ENCODE peak calls at places on chromosome 2, in four cellular contexts. One of them, this sample, is unnamed. For H3K36me3, the result is how much of the 10 kb centered on the place peaks cover.

GRCh38 chr2:210199186-210199765 is 26.0 kb downstream of the ACADL start:
- DNase-seq in HCT116: peak
- DNase-seq in left lung: no peak
- DNase-seq in MM.1S: peak
- DNase-seq in this sample: no peak

GRCh38 chr2:110157153-110157793 is 41.7 kb upstream of the MALL start:
- DNase-seq in HCT116: peak
- DNase-seq in left lung: no peak
- DNase-seq in MM.1S: peak
- DNase-seq in this sample: peak

GRCh38 chr2:88641330-88641729 is 14.1 kb upstream of the EIF2AK3 start:
- DNase-seq in HCT116: no peak
- DNase-seq in left lung: no peak
- DNase-seq in MM.1S: no peak
- DNase-seq in this sample: no peak

GRCh38 chr2:58494059-58494458 is 252.9 kb upstream of the FANCL start:
- DNase-seq in HCT116: no peak
- DNase-seq in left lung: no peak
- DNase-seq in MM.1S: no peak
- DNase-seq in this sample: no peak

GRCh38 chr2:158297606-158298005 is 158.9 kb downstream of the CCDC148 start:
- DNase-seq in HCT116: no peak
- DNase-seq in left lung: no peak
- DNase-seq in MM.1S: no peak
- DNase-seq in this sample: peak

GRCh38 chr2:128458438-128458837 is 139.8 kb upstream of the HS6ST1 start:
- DNase-seq in HCT116: no peak
- DNase-seq in left lung: no peak
- DNase-seq in MM.1S: no peak
- DNase-seq in this sample: no peak

GRCh38 chr2:191866675-191867506 is 20.0 kb upstream of the CAVIN2 start:
- DNase-seq in HCT116: peak
- DNase-seq in left lung: peak
- DNase-seq in MM.1S: no peak
- DNase-seq in this sample: peak

GRCh38 chr2:121287146-121287798 is 2.3 kb upstream of the TFCP2L1 start:
- DNase-seq in HCT116: no peak
- DNase-seq in left lung: peak
- DNase-seq in MM.1S: no peak
- DNase-seq in this sample: no peak

GRCh38 chr2:227191367-227191766 is 26.9 kb downstream of the COL4A3 start:
- DNase-seq in HCT116: peak
- DNase-seq in left lung: no peak
- DNase-seq in MM.1S: no peak
- DNase-seq in this sample: no peak

GRCh38 chr2:172373761-172374160 is 53.6 kb upstream of the ITGA6 start:
- DNase-seq in HCT116: no peak
- DNase-seq in left lung: no peak
- DNase-seq in MM.1S: no peak
- DNase-seq in this sample: no peak

GRCh38 chr2:46297546-46298271 is 502 bp downstream of the EPAS1 start:
- DNase-seq in HCT116: no peak
- DNase-seq in left lung: peak
- DNase-seq in MM.1S: peak
- DNase-seq in this sample: no peak

GRCh38 chr2:61536086-61536722 is 2.0 kb downstream of the XPO1 start:
- DNase-seq in HCT116: no peak
- DNase-seq in left lung: no peak
- DNase-seq in MM.1S: peak
- DNase-seq in this sample: no peak

GRCh38 chr2:201260302-201260800 is at the start of gene CASP8:
- DNase-seq in HCT116: no peak
- DNase-seq in left lung: peak
- DNase-seq in MM.1S: peak
- DNase-seq in this sample: no peak

GRCh38 chr2:119407430-119408220 is 24.0 kb upstream of the TMEM37 start:
- DNase-seq in HCT116: peak
- DNase-seq in left lung: no peak
- DNase-seq in MM.1S: peak
- DNase-seq in this sample: no peak

GRCh38 chr2:108823286-108823685 is 36.7 kb downstream of the CCDC138 start:
- DNase-seq in HCT116: no peak
- DNase-seq in left lung: no peak
- DNase-seq in MM.1S: no peak
- DNase-seq in this sample: no peak

GRCh38 chr2:165018207-165018606 is 62.9 kb upstream of the SLC38A11 start:
- DNase-seq in HCT116: no peak
- DNase-seq in left lung: no peak
- DNase-seq in MM.1S: no peak
- DNase-seq in this sample: no peak

GRCh38 chr2:206942799-206943478 is 3.6 kb downstream of the CPO start:
- DNase-seq in HCT116: no peak
- DNase-seq in left lung: no peak
- DNase-seq in MM.1S: peak
- DNase-seq in this sample: no peak

GRCh38 chr2:221204699-221205098 is 367.4 kb downstream of the EPHA4 start:
- DNase-seq in HCT116: no peak
- DNase-seq in left lung: no peak
- DNase-seq in MM.1S: no peak
- DNase-seq in this sample: no peak

GRCh38 chr2:55519908-55520885 is 679 bp downstream of the CFAP36 start:
- DNase-seq in HCT116: no peak
- DNase-seq in left lung: peak
- DNase-seq in MM.1S: peak
- DNase-seq in this sample: no peak

GRCh38 chr2:12770569-12770968 is 53.8 kb downstream of the TRIB2 start:
- DNase-seq in HCT116: no peak
- DNase-seq in left lung: no peak
- DNase-seq in MM.1S: no peak
- DNase-seq in this sample: no peak

GRCh38 chr2:170999654-171000053 is 70.6 kb downstream of the GORASP2 start:
- DNase-seq in HCT116: no peak
- DNase-seq in left lung: no peak
- DNase-seq in MM.1S: no peak
- DNase-seq in this sample: no peak

GRCh38 chr2:8132371-8132831 is 549.5 kb upstream of the ID2 start:
- DNase-seq in HCT116: no peak
- DNase-seq in left lung: no peak
- DNase-seq in MM.1S: no peak
- DNase-seq in this sample: no peak

GRCh38 chr2:203240491-203240890 is 1.7 kb downstream of the CYP20A1 start:
- DNase-seq in HCT116: no peak
- DNase-seq in left lung: no peak
- DNase-seq in MM.1S: no peak
- DNase-seq in this sample: no peak

GRCh38 chr2:203238329-203238710 is 498 bp upstream of the CYP20A1 start:
- DNase-seq in HCT116: no peak
- DNase-seq in left lung: no peak
- DNase-seq in MM.1S: no peak
- DNase-seq in this sample: no peak

GRCh38 chr2:203242518-203242917 is 3.7 kb downstream of the CYP20A1 start:
- DNase-seq in HCT116: no peak
- DNase-seq in left lung: no peak
- DNase-seq in MM.1S: no peak
- DNase-seq in this sample: no peak

GRCh38 chr2:203238711-203239526 is at the start of gene CYP20A1:
- DNase-seq in HCT116: peak
- DNase-seq in left lung: peak
- DNase-seq in MM.1S: peak
- DNase-seq in this sample: peak

GRCh38 chr2:203237501-203238238 is 1.1 kb upstream of the CYP20A1 start:
- DNase-seq in HCT116: no peak
- DNase-seq in left lung: no peak
- DNase-seq in MM.1S: no peak
- DNase-seq in this sample: no peak
- H3K4me3 ChIP-seq in HCT116: no peak
- H3K4me3 ChIP-seq in left lung: peak
- H3K4me3 ChIP-seq in MM.1S: no peak
- H3K4me3 ChIP-seq in this sample: no peak

GRCh38 chr2:152657042-152657441 is 60.2 kb downstream of the PRPF40A start:
- DNase-seq in HCT116: no peak
- DNase-seq in left lung: no peak
- DNase-seq in MM.1S: no peak
- DNase-seq in this sample: no peak

GRCh38 chr2:152658221-152658620 is 59.0 kb downstream of the PRPF40A start:
- DNase-seq in HCT116: no peak
- DNase-seq in left lung: no peak
- DNase-seq in MM.1S: no peak
- DNase-seq in this sample: no peak

GRCh38 chr2:152651834-152652233 is 65.4 kb downstream of the PRPF40A start:
- DNase-seq in HCT116: no peak
- DNase-seq in left lung: no peak
- DNase-seq in MM.1S: no peak
- DNase-seq in this sample: no peak

GRCh38 chr2:152650768-152651371 is 66.4 kb downstream of the PRPF40A start:
- DNase-seq in HCT116: no peak
- DNase-seq in left lung: no peak
- DNase-seq in MM.1S: no peak
- DNase-seq in this sample: no peak

DNA sequence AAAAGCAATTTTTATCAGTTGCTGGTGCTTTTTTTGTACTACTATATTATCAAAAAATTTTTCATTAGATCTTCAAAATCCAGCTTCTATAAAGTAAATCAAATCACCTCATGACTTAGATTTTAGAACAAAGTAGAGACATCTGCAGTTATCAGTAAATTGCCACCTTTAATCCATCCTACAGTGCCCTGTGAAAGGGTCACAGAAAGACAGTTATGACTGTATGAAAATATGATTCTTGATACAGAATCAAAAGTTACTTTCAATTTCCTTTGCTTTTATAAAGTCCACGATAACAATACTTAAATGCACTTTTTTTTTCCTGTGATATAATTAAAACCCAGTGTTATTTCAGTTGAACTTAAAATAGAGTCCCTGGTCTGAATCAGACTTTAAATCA is 61.4 kb downstream of the PRPF40A start:
- DNase-seq in HCT116: no peak
- DNase-seq in left lung: no peak
- DNase-seq in MM.1S: no peak
- DNase-seq in this sample: no peak
- H3K36me3 ChIP-seq in HCT116: half or more
- H3K36me3 ChIP-seq in left lung: half or more
- H3K36me3 ChIP-seq in MM.1S: under half
- H3K36me3 ChIP-seq in this sample: under half

DNA sequence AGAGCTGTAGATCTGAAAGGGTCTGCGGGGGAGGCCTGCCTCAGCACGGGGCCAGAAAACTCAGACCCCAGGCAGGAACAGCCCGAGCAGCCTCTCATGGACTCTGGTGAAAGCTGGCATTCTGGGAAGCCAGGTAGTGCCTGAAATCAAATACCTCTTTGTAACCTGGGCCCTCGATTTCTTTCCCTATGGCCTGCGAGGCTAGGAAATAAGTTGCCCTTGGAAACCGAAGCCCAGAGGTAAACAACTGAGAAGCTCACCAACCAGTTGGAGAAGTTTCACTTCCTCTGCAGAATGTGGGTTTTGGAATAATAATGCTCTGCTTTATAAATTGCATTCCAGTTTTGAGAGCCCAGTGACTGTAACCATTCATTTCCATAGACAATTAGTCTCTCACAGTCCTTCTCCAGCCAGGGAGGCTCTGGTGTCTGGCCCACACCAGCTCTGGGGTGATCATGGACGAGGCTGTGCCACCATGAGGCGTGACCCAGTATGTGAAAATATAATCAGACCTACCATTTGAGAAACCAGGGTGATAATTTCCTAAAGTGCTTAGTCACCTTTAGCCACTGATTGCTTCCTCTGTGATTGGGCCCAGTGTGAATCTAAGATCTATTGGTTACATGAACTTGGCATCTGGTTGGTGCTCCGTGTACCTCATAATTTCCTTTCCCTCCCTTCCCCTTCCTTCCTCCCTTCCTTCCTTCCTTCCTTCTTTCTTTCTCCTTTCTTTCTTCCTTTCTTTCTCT is 133.1 kb upstream of the PELI1 start:
- DNase-seq in HCT116: no peak
- DNase-seq in left lung: no peak
- DNase-seq in MM.1S: no peak
- DNase-seq in this sample: no peak
- H3K4me3 ChIP-seq in HCT116: no peak
- H3K4me3 ChIP-seq in left lung: peak
- H3K4me3 ChIP-seq in MM.1S: no peak
- H3K4me3 ChIP-seq in this sample: no peak

GRCh38 chr2:85324639-85325465 is 2.9 kb downstream of the TGOLN2 start:
- DNase-seq in HCT116: no peak
- DNase-seq in left lung: no peak
- DNase-seq in MM.1S: no peak
- DNase-seq in this sample: no peak
- H3K36me3 ChIP-seq in HCT116: under half
- H3K36me3 ChIP-seq in left lung: half or more
- H3K36me3 ChIP-seq in MM.1S: under half
- H3K36me3 ChIP-seq in this sample: under half

DNA sequence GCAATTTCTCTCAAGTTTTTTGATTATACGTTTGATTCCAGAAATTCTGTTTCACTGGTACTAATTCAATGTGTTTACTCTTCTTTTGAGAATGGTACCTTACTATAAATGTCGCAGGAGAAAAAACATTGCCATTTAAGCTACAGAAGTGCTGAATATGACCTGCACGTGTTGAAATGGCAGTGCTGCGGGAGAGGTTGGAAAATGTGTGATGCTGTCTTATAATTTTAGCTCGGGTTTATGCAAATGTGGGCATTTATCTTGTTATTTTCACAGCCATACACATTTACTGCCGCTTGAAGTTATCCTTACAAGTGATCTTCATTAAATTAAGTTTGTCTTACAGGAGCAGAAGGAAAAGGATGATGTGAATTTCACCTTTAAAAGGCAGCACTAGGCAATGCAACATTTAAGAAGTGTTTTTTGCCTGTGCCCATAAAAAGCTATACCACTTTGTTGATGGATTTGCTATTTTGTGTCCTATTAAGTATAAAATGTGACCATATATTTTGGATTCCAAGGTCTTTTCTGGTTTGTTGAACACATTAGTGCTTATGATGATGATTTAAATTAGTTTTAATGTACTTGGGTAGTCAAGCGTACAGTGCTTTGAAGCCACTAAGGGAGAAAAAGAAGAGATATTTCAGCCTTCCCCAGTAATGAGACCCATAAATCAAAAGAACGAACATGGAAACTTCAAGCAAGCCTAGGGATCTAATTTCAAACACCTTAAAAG is 112.1 kb downstream of the LTBP1 start:
- DNase-seq in HCT116: no peak
- DNase-seq in left lung: no peak
- DNase-seq in MM.1S: no peak
- DNase-seq in this sample: no peak
- H3K4me3 ChIP-seq in HCT116: no peak
- H3K4me3 ChIP-seq in left lung: no peak
- H3K4me3 ChIP-seq in MM.1S: no peak
- H3K4me3 ChIP-seq in this sample: no peak

GRCh38 chr2:42337356-42337820 is 23.6 kb downstream of the COX7A2L start:
- DNase-seq in HCT116: no peak
- DNase-seq in left lung: no peak
- DNase-seq in MM.1S: no peak
- DNase-seq in this sample: no peak
- H3K36me3 ChIP-seq in HCT116: under half
- H3K36me3 ChIP-seq in left lung: half or more
- H3K36me3 ChIP-seq in MM.1S: under half
- H3K36me3 ChIP-seq in this sample: under half

GRCh38 chr2:48343571-48344440 is 186.1 kb upstream of the STON1 start:
- DNase-seq in HCT116: no peak
- DNase-seq in left lung: no peak
- DNase-seq in MM.1S: peak
- DNase-seq in this sample: peak
- H3K4me3 ChIP-seq in HCT116: no peak
- H3K4me3 ChIP-seq in left lung: peak
- H3K4me3 ChIP-seq in MM.1S: peak
- H3K4me3 ChIP-seq in this sample: peak